ENCODE peak calls at places on chromosome 1, in eight cellular contexts. Y is cardiac muscle cell, B is bronchial epithelial cell, S is hepatocyte, N is heart right ventricle, P is esophagus squamous epithelium, R is psoas muscle, L is lower lobe of right lung. K is an unnamed sample.

GRCh38 chr1:116125761-116126160 is 14.6 kb downstream of the MAB21L3 start:
- DNase-seq in Y (no peak), B (peak), S (no peak), N (no peak), P (no peak), R (no peak), L (no peak), K (no peak)

GRCh38 chr1:3250624-3251023 is 181.6 kb downstream of the PRDM16 start:
- DNase-seq in Y (no peak), B (no peak), S (no peak), N (no peak), P (no peak), R (no peak), L (no peak), K (no peak)

GRCh38 chr1:205812878-205813754 is at the start of gene SLC41A1:
- DNase-seq in Y (peak), B (peak), S (peak), N (peak), P (peak), R (peak), L (peak), K (peak)

GRCh38 chr1:95168638-95169411 is 51.7 kb downstream of the TLCD4 start:
- DNase-seq in Y (peak), B (no peak), S (peak), N (no peak), P (no peak), R (no peak), L (no peak), K (no peak)

GRCh38 chr1:170340259-170340658 is 191.7 kb upstream of the GORAB start:
- DNase-seq in Y (no peak), B (no peak), S (peak), N (no peak), P (no peak), R (no peak), L (no peak), K (no peak)

GRCh38 chr1:158103860-158104522 is 76.7 kb upstream of the CD1D start:
- DNase-seq in Y (no peak), B (no peak), S (no peak), N (no peak), P (no peak), R (no peak), L (no peak), K (no peak)

GRCh38 chr1:64212023-64212422 is 8.6 kb downstream of the UBE2U start:
- DNase-seq in Y (no peak), B (peak), S (no peak), N (no peak), P (no peak), R (no peak), L (no peak), K (no peak)

GRCh38 chr1:5983361-5984103 is 8.7 kb downstream of the NPHP4 start:
- DNase-seq in Y (no peak), B (peak), S (no peak), N (no peak), P (no peak), R (no peak), L (no peak), K (no peak)

GRCh38 chr1:31517301-31517700 is 59.0 kb upstream of the TINAGL1 start:
- DNase-seq in Y (no peak), B (no peak), S (no peak), N (no peak), P (no peak), R (no peak), L (no peak), K (no peak)

GRCh38 chr1:145978477-145978859 is 14.0 kb downstream of the POLR3GL start:
- DNase-seq in Y (no peak), B (no peak), S (no peak), N (no peak), P (no peak), R (no peak), L (no peak), K (no peak)

GRCh38 chr1:158054721-158055120 is 61.3 kb downstream of the KIRREL1 start:
- DNase-seq in Y (no peak), B (no peak), S (no peak), N (no peak), P (no peak), R (no peak), L (no peak), K (no peak)

GRCh38 chr1:44485933-44486475 is 80.9 kb downstream of the RNF220 start:
- DNase-seq in Y (no peak), B (no peak), S (no peak), N (no peak), P (no peak), R (no peak), L (no peak), K (no peak)

GRCh38 chr1:51276286-51276685 is 40.2 kb downstream of the RNF11 start:
- DNase-seq in Y (no peak), B (no peak), S (no peak), N (no peak), P (no peak), R (no peak), L (no peak), K (no peak)

GRCh38 chr1:75673885-75674284 is 50.6 kb upstream of the ACADM start:
- DNase-seq in Y (no peak), B (no peak), S (no peak), N (no peak), P (no peak), R (no peak), L (no peak), K (no peak)

GRCh38 chr1:46413596-46413985 is 19.5 kb downstream of the FAAH start:
- DNase-seq in Y (peak), B (no peak), S (no peak), N (no peak), P (no peak), R (no peak), L (peak), K (no peak)

GRCh38 chr1:221845650-221846371 is 103.9 kb upstream of the DUSP10 start:
- DNase-seq in Y (no peak), B (peak), S (peak), N (peak), P (no peak), R (peak), L (no peak), K (no peak)

DNA sequence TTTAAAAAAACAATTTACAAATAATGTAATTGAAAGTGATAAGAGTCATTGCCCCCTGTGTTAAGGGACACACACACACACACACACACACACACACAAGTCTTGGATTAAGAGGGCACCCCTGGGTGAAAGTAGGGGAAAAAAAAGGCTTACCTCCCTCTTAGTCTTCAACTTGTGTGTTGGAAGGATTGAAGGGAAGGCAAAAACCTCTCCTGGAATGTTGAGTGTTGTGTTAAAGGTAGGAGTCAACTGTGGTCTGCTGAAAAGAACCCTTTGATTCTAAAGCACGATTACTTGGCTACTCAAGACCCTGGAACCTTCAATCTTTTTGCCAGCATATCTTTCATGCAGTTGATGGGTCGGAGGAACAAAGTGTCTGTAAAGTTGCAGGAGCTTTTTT is 6.4 kb downstream of the PBX1 start:
- DNase-seq in Y (peak), B (peak), S (no peak), N (no peak), P (no peak), R (no peak), L (no peak), K (no peak)
- H3K4me3 ChIP-seq in Y (peak), B (no peak), S (no peak), N (no peak), P (peak), R (peak), L (peak), K (no peak)

GRCh38 chr1:43008106-43008424 is 49.4 kb upstream of the SLC2A1 start:
- DNase-seq in Y (no peak), B (no peak), S (peak), N (no peak), P (no peak), R (no peak), L (no peak), K (no peak)
- TF ChIP-seq CTCF in Y (no peak), B (no peak), S (no peak), N (no peak), P (no peak), R (no peak), L (no peak), K (no peak)

GRCh38 chr1:228494044-228494353 is 6.8 kb downstream of the RNF187 start:
- DNase-seq in Y (no peak), B (no peak), S (no peak), N (no peak), P (no peak), R (no peak), L (no peak), K (no peak)
- H3K4me3 ChIP-seq in Y (no peak), B (no peak), S (no peak), N (no peak), P (no peak), R (no peak), L (no peak), K (no peak)

GRCh38 chr1:30258471-30258870 is 464.9 kb downstream of the MATN1 start:
- DNase-seq in Y (no peak), B (no peak), S (no peak), N (no peak), P (no peak), R (no peak), L (no peak), K (no peak)

GRCh38 chr1:30257742-30258380 is 465.5 kb downstream of the MATN1 start:
- DNase-seq in Y (no peak), B (no peak), S (no peak), N (no peak), P (no peak), R (no peak), L (no peak), K (no peak)

GRCh38 chr1:30257322-30257721 is 466.1 kb downstream of the MATN1 start:
- DNase-seq in Y (no peak), B (no peak), S (no peak), N (no peak), P (no peak), R (no peak), L (no peak), K (no peak)

GRCh38 chr1:30255111-30255510 is 468.3 kb downstream of the MATN1 start:
- DNase-seq in Y (no peak), B (no peak), S (no peak), N (no peak), P (no peak), R (no peak), L (no peak), K (no peak)

GRCh38 chr1:30256911-30257310 is 466.5 kb downstream of the MATN1 start:
- DNase-seq in Y (no peak), B (no peak), S (no peak), N (no peak), P (no peak), R (no peak), L (no peak), K (no peak)
- TF ChIP-seq CTCF in Y (no peak), B (no peak), S (no peak), N (no peak), P (no peak), R (no peak), L (no peak), K (no peak)

GRCh38 chr1:39898146-39898545 is 3.6 kb downstream of the MYCL start:
- DNase-seq in Y (no peak), B (no peak), S (no peak), N (no peak), P (no peak), R (no peak), L (no peak), K (no peak)
- H3K4me3 ChIP-seq in Y (no peak), B (no peak), S (no peak), N (no peak), P (no peak), R (no peak), L (no peak), K (no peak)

DNA sequence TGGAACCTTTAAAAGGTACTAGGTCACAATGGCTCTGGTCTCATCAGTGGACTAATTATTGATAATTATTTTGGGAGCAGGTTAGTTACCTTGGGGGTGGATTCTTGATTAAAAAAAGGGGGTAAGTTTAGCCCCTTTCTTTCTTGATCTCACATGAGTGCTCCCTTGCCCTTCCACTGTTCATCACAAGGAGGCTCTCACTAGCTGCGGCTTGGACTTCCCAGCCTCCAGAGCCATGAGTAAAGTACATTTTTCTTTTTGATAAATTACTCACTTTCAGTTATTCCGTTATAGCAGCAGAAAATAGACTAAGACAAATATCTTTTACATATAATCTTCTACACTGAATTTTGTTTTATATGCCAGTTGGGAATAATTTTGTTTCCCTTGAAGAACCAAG is 254.8 kb upstream of the DEPDC1 start:
- DNase-seq in Y (no peak), B (no peak), S (no peak), N (no peak), P (no peak), R (no peak), L (no peak), K (no peak)
- TF ChIP-seq CTCF in Y (peak), B (no peak), S (no peak), N (no peak), P (no peak), R (no peak), L (no peak), K (no peak)

DNA sequence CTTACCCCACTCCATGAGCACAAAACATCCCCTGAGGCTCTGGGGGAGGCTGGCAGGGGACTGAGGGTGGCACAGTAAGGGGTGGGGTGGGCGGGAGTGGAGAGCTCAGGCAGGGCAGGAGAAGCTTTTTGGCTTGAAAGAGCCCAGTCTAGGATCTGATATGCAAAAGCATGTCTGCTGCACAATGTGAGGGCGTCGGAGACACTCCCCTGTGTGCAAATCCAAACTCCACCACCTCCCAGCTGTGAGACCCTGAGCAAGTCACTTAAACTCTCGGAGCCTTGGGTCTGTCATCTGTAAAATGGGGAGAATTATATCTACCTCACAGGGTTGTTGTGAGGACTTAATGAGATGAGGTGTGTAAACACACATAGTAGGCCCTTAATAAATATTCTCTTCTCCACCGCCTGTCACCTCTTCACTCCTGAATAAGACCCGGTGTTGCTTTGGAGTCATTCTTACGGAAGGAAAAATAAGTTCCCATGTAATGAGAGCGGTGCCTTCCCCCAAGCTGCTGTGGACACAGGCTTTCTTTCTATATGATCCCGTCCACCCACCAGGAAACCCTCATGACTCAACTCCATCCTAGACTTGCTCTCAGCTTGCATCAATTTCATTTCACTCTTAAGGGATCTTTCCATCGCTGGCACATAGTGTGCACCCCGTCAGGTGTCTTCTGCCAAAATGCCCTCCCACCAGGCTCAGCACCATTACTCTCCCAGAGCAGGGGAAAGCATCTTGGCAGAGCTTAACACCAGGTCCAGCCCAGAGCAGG is 12.5 kb downstream of the KCNN3 start:
- DNase-seq in Y (no peak), B (no peak), S (no peak), N (no peak), P (no peak), R (no peak), L (no peak), K (no peak)
- H3K4me3 ChIP-seq in Y (no peak), B (no peak), S (no peak), N (no peak), P (no peak), R (peak), L (no peak), K (peak)

DNA sequence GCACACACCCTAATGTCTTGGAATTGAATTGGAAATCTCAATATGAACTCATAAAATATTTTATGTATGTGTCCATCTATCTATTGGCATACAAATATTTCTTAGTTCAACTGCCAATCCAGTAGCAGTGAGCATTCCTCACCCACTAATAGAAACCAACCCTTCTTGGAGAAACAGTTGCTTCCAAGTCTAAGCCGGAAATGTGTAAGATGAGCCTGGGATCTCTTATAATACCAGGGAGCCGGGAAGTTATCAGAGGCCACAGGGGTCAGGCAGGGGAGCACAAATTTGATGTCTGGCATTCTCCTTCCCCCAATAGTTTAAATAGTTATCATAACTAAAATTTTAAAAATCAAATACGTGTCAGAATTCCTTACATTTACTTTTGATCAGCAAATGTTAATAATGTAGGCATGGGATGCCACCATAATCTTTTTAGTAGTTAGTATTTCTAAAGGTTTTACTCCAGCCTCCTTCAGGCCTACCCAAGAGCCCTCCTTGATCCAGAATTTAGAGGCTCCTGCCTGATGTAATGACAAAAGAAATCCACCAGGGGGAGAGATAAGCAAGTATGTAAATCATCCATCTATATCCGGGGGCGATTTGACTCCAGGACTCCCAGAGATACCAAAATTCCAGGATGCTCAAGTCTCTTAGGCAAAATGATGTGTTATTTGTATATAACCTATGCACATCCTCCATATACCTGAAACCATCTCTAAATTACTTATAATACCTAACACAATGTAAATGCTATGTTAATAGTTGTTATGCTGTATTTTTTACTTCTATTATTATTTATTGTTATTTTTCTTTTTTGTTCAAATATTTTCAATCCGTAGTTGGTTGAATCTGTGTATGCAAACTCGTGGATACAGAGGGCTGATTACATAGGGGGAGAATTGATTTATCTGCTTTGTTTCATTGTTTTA is 218.7 kb upstream of the COA6 start:
- DNase-seq in Y (peak), B (peak), S (peak), N (no peak), P (no peak), R (no peak), L (no peak), K (peak)
- TF ChIP-seq CTCF in Y (peak), B (peak), S (peak), N (peak), P (peak), R (peak), L (peak), K (peak)

GRCh38 chr1:15153184-15153841 is at the start of gene TMEM51:
- DNase-seq in Y (peak), B (peak), S (peak), N (peak), P (no peak), R (peak), L (peak), K (no peak)
- H3K4me3 ChIP-seq in Y (peak), B (peak), S (peak), N (peak), P (peak), R (peak), L (peak), K (no peak)

GRCh38 chr1:156126043-156126700 is 11.7 kb downstream of the LMNA start:
- DNase-seq in Y (peak), B (peak), S (peak), N (peak), P (peak), R (peak), L (peak), K (no peak)
- TF ChIP-seq CTCF in Y (peak), B (peak), S (peak), N (peak), P (no peak), R (peak), L (peak), K (peak)

K was measured in GM12864.